ENCODE peak calls at places on chromosomes 5 and 9, in seven cellular contexts. One of them, this sample, is unnamed.

GRCh38 chr5:158487156-158487555 is 612.6 kb downstream of the EBF1 start:
- DNase-seq in stimulated activated CD8-positive, alpha-beta memory T cell treated with anti-CD3 and anti-CD28 coated beads, Interleukin-12 subunit alpha, Interleukin-12 subunit beta, amount 100 ng/mL, for 4 hours: no peak
- DNase-seq in T1000: no peak
- DNase-seq in astrocyte of the spinal cord: no peak
- DNase-seq in ACHN: no peak
- DNase-seq in T47D: no peak
- DNase-seq in glutamatergic neuron: no peak
- DNase-seq in this sample: no peak

GRCh38 chr9:91378695-91379127 is 17.0 kb upstream of the AUH start:
- DNase-seq in stimulated activated CD8-positive, alpha-beta memory T cell treated with anti-CD3 and anti-CD28 coated beads, Interleukin-12 subunit alpha, Interleukin-12 subunit beta, amount 100 ng/mL, for 4 hours: no peak
- DNase-seq in T1000: no peak
- DNase-seq in astrocyte of the spinal cord: peak; percentile 48
- DNase-seq in ACHN: no peak
- DNase-seq in T47D: no peak
- DNase-seq in glutamatergic neuron: no peak
- DNase-seq in this sample: no peak

GRCh38 chr9:83583151-83584014 is 39.6 kb upstream of the IDNK start:
- DNase-seq in stimulated activated CD8-positive, alpha-beta memory T cell treated with anti-CD3 and anti-CD28 coated beads, Interleukin-12 subunit alpha, Interleukin-12 subunit beta, amount 100 ng/mL, for 4 hours: no peak
- DNase-seq in T1000: no peak
- DNase-seq in astrocyte of the spinal cord: peak; percentile 58
- DNase-seq in ACHN: peak; percentile 63
- DNase-seq in T47D: peak; percentile 74
- DNase-seq in glutamatergic neuron: peak; percentile 67
- DNase-seq in this sample: peak; percentile 20

GRCh38 chr9:98222885-98223640 is 30.6 kb upstream of the CORO2A start:
- DNase-seq in stimulated activated CD8-positive, alpha-beta memory T cell treated with anti-CD3 and anti-CD28 coated beads, Interleukin-12 subunit alpha, Interleukin-12 subunit beta, amount 100 ng/mL, for 4 hours: no peak
- DNase-seq in T1000: peak; percentile 78
- DNase-seq in astrocyte of the spinal cord: peak; percentile 99
- DNase-seq in ACHN: peak; percentile 98
- DNase-seq in T47D: peak; percentile 94
- DNase-seq in glutamatergic neuron: no peak
- DNase-seq in this sample: no peak

GRCh38 chr5:142597546-142598337 is 88.1 kb downstream of the FGF1 start:
- DNase-seq in stimulated activated CD8-positive, alpha-beta memory T cell treated with anti-CD3 and anti-CD28 coated beads, Interleukin-12 subunit alpha, Interleukin-12 subunit beta, amount 100 ng/mL, for 4 hours: peak; percentile 1
- DNase-seq in T1000: peak; percentile 41
- DNase-seq in astrocyte of the spinal cord: peak; percentile 80
- DNase-seq in ACHN: peak; percentile 65
- DNase-seq in T47D: peak; percentile 62
- DNase-seq in glutamatergic neuron: peak; percentile 17
- DNase-seq in this sample: peak; percentile 28

GRCh38 chr9:20618361-20618799 is 3.9 kb downstream of the MLLT3 start:
- DNase-seq in stimulated activated CD8-positive, alpha-beta memory T cell treated with anti-CD3 and anti-CD28 coated beads, Interleukin-12 subunit alpha, Interleukin-12 subunit beta, amount 100 ng/mL, for 4 hours: no peak
- DNase-seq in T1000: no peak
- DNase-seq in astrocyte of the spinal cord: no peak
- DNase-seq in ACHN: no peak
- DNase-seq in T47D: no peak
- DNase-seq in glutamatergic neuron: no peak
- DNase-seq in this sample: no peak

GRCh38 chr9:113614843-113615648 is 151.5 kb downstream of the RGS3 start:
- DNase-seq in stimulated activated CD8-positive, alpha-beta memory T cell treated with anti-CD3 and anti-CD28 coated beads, Interleukin-12 subunit alpha, Interleukin-12 subunit beta, amount 100 ng/mL, for 4 hours: no peak
- DNase-seq in T1000: no peak
- DNase-seq in astrocyte of the spinal cord: peak; percentile 74
- DNase-seq in ACHN: no peak
- DNase-seq in T47D: no peak
- DNase-seq in glutamatergic neuron: no peak
- DNase-seq in this sample: peak; percentile 29

GRCh38 chr9:137326436-137327060 is 24.5 kb upstream of the NRARP start:
- DNase-seq in stimulated activated CD8-positive, alpha-beta memory T cell treated with anti-CD3 and anti-CD28 coated beads, Interleukin-12 subunit alpha, Interleukin-12 subunit beta, amount 100 ng/mL, for 4 hours: no peak
- DNase-seq in T1000: no peak
- DNase-seq in astrocyte of the spinal cord: no peak
- DNase-seq in ACHN: no peak
- DNase-seq in T47D: no peak
- DNase-seq in glutamatergic neuron: no peak
- DNase-seq in this sample: no peak

GRCh38 chr5:179840321-179840720 is 18.3 kb downstream of the MRNIP start:
- DNase-seq in stimulated activated CD8-positive, alpha-beta memory T cell treated with anti-CD3 and anti-CD28 coated beads, Interleukin-12 subunit alpha, Interleukin-12 subunit beta, amount 100 ng/mL, for 4 hours: no peak
- DNase-seq in T1000: no peak
- DNase-seq in astrocyte of the spinal cord: no peak
- DNase-seq in ACHN: no peak
- DNase-seq in T47D: no peak
- DNase-seq in glutamatergic neuron: no peak
- DNase-seq in this sample: no peak